ENCODE peak calls at places on chromosomes 2 and 18, in eight cellular contexts. B is RWPE1; R is spleen; D is CD4-positive, alpha-beta T cell; A is PC-9; P is GM23338; Q is A549; S is GM10248. M is an unnamed sample.

GRCh38 chr2:235669269-235669831 is 175.5 kb downstream of the AGAP1 start:
- DNase-seq in B (peak; percentile 49), D (no peak), S (no peak), R (no peak), Q (peak; percentile 41), A (peak; percentile 94), P (peak; percentile 98), M (no peak)

GRCh38 chr2:24632175-24632574 is 141.1 kb downstream of the NCOA1 start:
- DNase-seq in P (no peak), B (no peak), D (no peak), S (no peak), R (no peak), Q (no peak), A (no peak), M (no peak)

GRCh38 chr2:153663371-153663770 is 184.8 kb upstream of the RPRM start:
- DNase-seq in B (no peak), A (no peak), P (no peak), D (no peak), S (no peak), R (no peak), Q (no peak), M (no peak)

GRCh38 chr2:234363647-234364294 is 133.1 kb downstream of the ARL4C start:
- DNase-seq in P (no peak), Q (peak; percentile 14), B (no peak), A (no peak), D (no peak), R (no peak), S (no peak), M (no peak)

GRCh38 chr2:67574230-67574629 is 177.1 kb downstream of the ETAA1 start:
- DNase-seq in D (no peak), B (peak; percentile 38), A (no peak), S (no peak), Q (no peak), R (no peak), P (no peak), M (no peak)

GRCh38 chr18:79625195-79625923 is 54.2 kb upstream of the CTDP1 start:
- DNase-seq in A (no peak), R (peak; percentile 77), B (no peak), P (no peak), S (peak; percentile 74), D (no peak), Q (no peak), M (peak; percentile 84)

GRCh38 chr18:34196231-34196630 is 28.5 kb downstream of the NOL4 start:
- DNase-seq in Q (no peak), A (no peak), R (no peak), S (no peak), B (no peak), D (no peak), P (no peak), M (no peak)

GRCh38 chr2:226760412-226761194 is 39.0 kb downstream of the IRS1 start:
- DNase-seq in P (no peak), B (peak; percentile 37), D (no peak), Q (peak; percentile 3), R (no peak), A (peak; percentile 22), S (no peak), M (no peak)

GRCh38 chr2:197674546-197674945 is 841 bp downstream of the RFTN2 start:
- DNase-seq in B (no peak), D (no peak), P (no peak), A (no peak), R (no peak), S (no peak), Q (no peak), M (no peak)

GRCh38 chr2:216829533-216829932 is 30.3 kb downstream of the TNP1 start:
- DNase-seq in Q (no peak), B (no peak), A (peak; percentile 26), S (no peak), R (no peak), D (no peak), P (no peak), M (no peak)

GRCh38 chr18:1526996-1527395 is 622.3 kb downstream of the ADCYAP1 start:
- DNase-seq in D (no peak), B (no peak), A (no peak), R (no peak), Q (no peak), P (no peak), S (no peak), M (no peak)

GRCh38 chr2:48527211-48527880 is 2.6 kb upstream of the STON1 start:
- DNase-seq in A (no peak), B (no peak), P (no peak), D (no peak), S (no peak), Q (no peak), R (no peak), M (no peak)

GRCh38 chr2:71467180-71467815 is 13.9 kb downstream of the DYSF start:
- DNase-seq in R (no peak), A (no peak), B (no peak), P (no peak), Q (no peak), D (no peak), S (no peak), M (no peak)

GRCh38 chr2:179447839-179448447 is 183.3 kb upstream of the SESTD1 start:
- DNase-seq in P (no peak), D (no peak), S (no peak), B (no peak), A (no peak), Q (no peak), R (no peak), M (no peak)
- TF ChIP-seq CTCF in P (peak; percentile 27), D (no peak), S (no peak), B (no peak), A (peak; percentile 43), Q (no peak), R (no peak), M (no peak)

GRCh38 chr2:715847-716573 is 38.8 kb upstream of the TMEM18 start:
- DNase-seq in R (no peak), S (no peak), B (peak; percentile 7), P (peak; percentile 85), D (no peak), Q (no peak), A (no peak), M (no peak)
- TF ChIP-seq CTCF in R (no peak), S (peak; percentile 9), B (peak; percentile 27), P (peak; percentile 85), D (no peak), Q (peak; percentile 34), A (no peak), M (peak; percentile 29)

GRCh38 chr2:112889976-112890375 is 21.0 kb upstream of the IL37 start:
- DNase-seq in P (no peak), A (no peak), S (no peak), R (no peak), D (no peak), Q (no peak), B (no peak), M (no peak)
- TF ChIP-seq CTCF in P (no peak), A (no peak), S (no peak), R (no peak), D (no peak), Q (no peak), B (no peak), M (no peak)

DNA sequence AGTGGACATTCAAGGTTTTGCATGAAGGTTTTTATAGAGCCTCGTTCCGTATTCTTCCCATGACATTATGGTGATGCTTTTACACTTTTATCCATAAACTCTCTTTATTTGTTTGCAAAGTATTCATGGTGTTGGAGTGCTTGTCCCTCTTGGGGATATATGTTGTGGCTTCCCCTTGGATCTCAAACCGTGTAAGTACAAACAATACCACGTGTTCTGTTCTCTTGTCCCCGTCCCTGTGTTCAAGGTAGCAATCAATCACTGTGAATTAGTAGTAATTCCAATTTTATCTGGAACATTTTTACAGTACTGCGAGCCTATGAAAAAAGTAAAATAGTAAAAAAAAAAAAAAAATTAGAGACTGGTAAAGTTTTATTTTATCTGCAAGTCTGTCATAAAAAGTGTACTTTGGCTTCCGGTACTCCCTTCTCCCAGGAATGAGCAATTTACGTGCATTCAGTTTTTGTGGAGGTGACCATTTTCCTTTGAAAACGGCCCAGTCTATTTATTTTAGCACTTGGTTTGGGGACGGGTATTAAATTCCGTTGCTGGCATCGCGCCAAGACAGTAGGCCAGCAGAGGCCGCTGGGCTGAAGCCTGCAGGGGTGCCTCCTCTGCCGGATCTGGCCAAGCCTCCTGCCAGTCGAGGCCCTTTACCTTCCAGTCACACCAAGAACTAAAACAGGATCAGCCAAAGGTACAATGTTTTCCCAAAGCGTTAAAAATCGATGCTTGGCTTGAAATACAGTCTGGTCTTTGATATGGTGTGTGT is 175.7 kb downstream of the SOCS6 start:
- DNase-seq in P (peak; percentile 80), D (no peak), S (peak; percentile 24), R (peak; percentile 81), Q (peak; percentile 82), B (peak; percentile 59), A (peak; percentile 60), M (peak; percentile 64)
- TF ChIP-seq CTCF in P (peak; percentile 50), D (no peak), S (peak; percentile 15), R (no peak), Q (peak; percentile 37), B (peak; percentile 18), A (no peak), M (peak; percentile 34)

DNA sequence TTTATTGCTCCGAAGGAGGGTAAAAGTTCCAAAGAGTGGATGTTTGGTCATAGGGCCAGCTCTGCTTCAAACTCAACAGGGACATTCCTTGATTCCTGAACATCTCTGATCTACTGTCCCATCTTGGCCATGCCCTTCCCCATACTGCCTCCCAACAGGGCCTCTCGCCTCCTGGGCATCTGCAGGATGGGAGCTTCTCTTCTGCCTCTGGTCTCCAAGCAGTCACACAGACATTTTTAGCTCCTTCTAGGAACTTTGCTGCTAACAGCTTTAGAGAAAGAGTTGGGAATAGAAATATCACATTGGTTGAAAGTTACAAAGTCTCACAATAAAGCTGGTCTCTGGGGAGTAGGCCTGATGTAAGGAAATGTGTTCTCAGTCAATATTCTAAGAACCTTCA is 9.4 kb upstream of the DGUOK start:
- DNase-seq in R (no peak), B (no peak), A (no peak), S (no peak), P (no peak), D (no peak), Q (no peak), M (no peak)
- TF ChIP-seq CTCF in R (no peak), B (no peak), A (no peak), S (no peak), P (no peak), D (no peak), Q (no peak), M (no peak)

M was measured in GM13977.